ENCODE peak calls at places on chromosome 20, in six cellular contexts. I is GM12891, P is NB4, B is GM12892, U is adrenal gland, E is H54. Y is an unnamed sample.

GRCh38 chr20:58450259-58450658 is 61.2 kb downstream of the VAPB start:
- DNase-seq in I (no peak), P (no peak), B (no peak), U (no peak), E (no peak), Y (no peak)

GRCh38 chr20:48687097-48687800 is 140.6 kb downstream of the PREX1 start:
- DNase-seq in I (no peak), P (peak; percentile 52), B (no peak), U (no peak), E (no peak), Y (no peak)

GRCh38 chr20:5095931-5096330 is 23.8 kb downstream of the PCNA start:
- DNase-seq in I (no peak), P (no peak), B (no peak), U (no peak), E (no peak), Y (no peak)

GRCh38 chr20:11277170-11277569 is 603.4 kb upstream of the JAG1 start:
- DNase-seq in I (no peak), P (no peak), B (no peak), U (no peak), E (no peak), Y (no peak)

GRCh38 chr20:24116611-24117010 is 128.0 kb upstream of the GGTLC1 start:
- DNase-seq in I (no peak), P (no peak), B (no peak), U (no peak), E (no peak), Y (no peak)

GRCh38 chr20:37956099-37956498 is 53.2 kb downstream of the VSTM2L start:
- DNase-seq in I (no peak), P (no peak), B (no peak), U (no peak), E (no peak), Y (no peak)

GRCh38 chr20:19249515-19249914 is 37.1 kb downstream of the SLC24A3 start:
- DNase-seq in I (no peak), P (peak; percentile 80), B (no peak), U (no peak), E (no peak), Y (no peak)

GRCh38 chr20:50821994-50822393 is 27.1 kb downstream of the BCAS4 start:
- DNase-seq in I (no peak), P (no peak), B (no peak), U (no peak), E (no peak), Y (no peak)

GRCh38 chr20:35467339-35468224 is 12.2 kb downstream of the CEP250 start:
- DNase-seq in I (no peak), P (no peak), B (no peak), U (peak; percentile 62), E (peak; percentile 49), Y (peak; percentile 62)

GRCh38 chr20:24448170-24448569 is 21.3 kb upstream of the SYNDIG1 start:
- DNase-seq in I (no peak), P (no peak), B (no peak), U (no peak), E (no peak), Y (no peak)

GRCh38 chr20:62202676-62203377 is 17.3 kb downstream of the HRH3 start:
- DNase-seq in I (no peak), P (no peak), B (no peak), U (no peak), E (no peak), Y (no peak)

GRCh38 chr20:62202083-62202395 is 18.0 kb downstream of the HRH3 start:
- DNase-seq in I (no peak), P (no peak), B (no peak), U (no peak), E (no peak), Y (no peak)

GRCh38 chr20:62200491-62201172 is 17.8 kb downstream of the MTG2 start:
- DNase-seq in I (no peak), P (no peak), B (no peak), U (no peak), E (no peak), Y (no peak)

GRCh38 chr20:62203378-62204030 is 16.6 kb downstream of the HRH3 start:
- DNase-seq in I (no peak), P (no peak), B (no peak), U (no peak), E (no peak), Y (no peak)

DNA sequence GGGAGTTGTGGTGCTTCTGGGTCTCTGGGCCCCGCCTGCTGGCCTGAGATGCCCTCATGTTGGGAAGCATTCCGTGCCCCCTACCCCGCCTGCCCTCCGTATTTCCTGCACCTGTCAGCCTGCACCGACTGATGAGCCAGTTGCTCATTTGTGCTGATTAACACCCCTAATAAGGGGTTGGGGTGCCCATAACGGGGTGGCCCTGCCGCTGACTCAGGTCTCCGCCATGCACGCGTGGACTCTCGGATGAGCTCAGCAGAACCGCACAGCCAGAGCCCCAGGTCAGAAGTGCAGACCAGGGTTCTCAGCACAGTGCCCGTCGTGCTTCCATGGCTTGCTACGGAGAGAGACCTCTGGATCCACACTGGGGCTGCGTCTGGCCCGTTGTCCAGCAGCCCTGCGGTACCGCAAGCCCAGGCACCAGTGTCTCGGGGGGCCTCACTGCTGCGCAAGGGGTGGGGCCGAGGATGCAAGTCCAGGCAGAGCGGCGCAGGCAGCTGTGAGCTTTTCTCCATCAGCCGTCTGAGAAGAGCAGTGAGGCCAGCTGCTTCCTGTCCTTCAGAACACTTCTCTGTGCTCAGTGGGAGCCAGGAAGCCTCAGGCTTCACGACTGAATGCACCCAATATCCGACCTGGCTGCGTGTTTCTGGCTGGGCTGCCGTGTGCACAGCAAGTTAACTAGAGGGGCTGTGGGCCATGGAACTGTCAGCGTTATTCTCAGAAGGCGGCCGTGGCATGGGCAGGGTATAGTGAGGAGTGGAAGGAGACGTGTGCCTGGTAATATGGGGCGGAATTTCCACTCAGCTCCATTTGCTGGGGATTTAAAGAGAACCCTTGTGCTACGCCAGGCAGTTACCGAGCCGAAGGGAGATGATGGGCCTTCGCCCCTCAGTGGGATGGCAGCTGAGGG is 18.6 kb downstream of the MTG2 start:
- DNase-seq in I (peak; percentile 79), P (no peak), B (peak; percentile 70), U (no peak), E (no peak), Y (peak; percentile 25)
- TF ChIP-seq POLR2A in I (no peak), P (no peak), B (no peak), U (no peak), E (no peak), Y (no peak)

GRCh38 chr20:53623454-53624206 is 30.0 kb upstream of the ZNF217 start:
- DNase-seq in I (no peak), P (peak; percentile 87), B (no peak), U (peak; percentile 86), E (peak; percentile 34), Y (peak; percentile 79)
- TF ChIP-seq POLR2A in I (peak; percentile 73), P (peak; percentile 64), B (peak; percentile 66), U (peak; percentile 77), E (peak; percentile 61), Y (peak; percentile 33)

GRCh38 chr20:32018269-32019155 is 8.3 kb downstream of the CCM2L start:
- DNase-seq in I (peak; percentile 57), P (peak; percentile 40), B (peak; percentile 64), U (peak; percentile 52), E (peak; percentile 88), Y (peak; percentile 31)
- TF ChIP-seq POLR2A in I (no peak), P (no peak), B (no peak), U (no peak), E (peak; percentile 23), Y (no peak)

GRCh38 chr20:53080969-53081871 is 109.1 kb downstream of the TSHZ2 start:
- DNase-seq in I (no peak), P (no peak), B (no peak), U (peak; percentile 32), E (peak; percentile 5), Y (no peak)

GRCh38 chr20:53084408-53084997 is 112.3 kb downstream of the TSHZ2 start:
- DNase-seq in I (no peak), P (no peak), B (no peak), U (no peak), E (no peak), Y (no peak)

GRCh38 chr20:53085720-53086119 is 113.6 kb downstream of the TSHZ2 start:
- DNase-seq in I (no peak), P (peak; percentile 60), B (no peak), U (no peak), E (no peak), Y (no peak)

GRCh38 chr20:53081916-53082863 is 110.0 kb downstream of the TSHZ2 start:
- DNase-seq in I (no peak), P (no peak), B (no peak), U (peak; percentile 50), E (no peak), Y (no peak)

DNA sequence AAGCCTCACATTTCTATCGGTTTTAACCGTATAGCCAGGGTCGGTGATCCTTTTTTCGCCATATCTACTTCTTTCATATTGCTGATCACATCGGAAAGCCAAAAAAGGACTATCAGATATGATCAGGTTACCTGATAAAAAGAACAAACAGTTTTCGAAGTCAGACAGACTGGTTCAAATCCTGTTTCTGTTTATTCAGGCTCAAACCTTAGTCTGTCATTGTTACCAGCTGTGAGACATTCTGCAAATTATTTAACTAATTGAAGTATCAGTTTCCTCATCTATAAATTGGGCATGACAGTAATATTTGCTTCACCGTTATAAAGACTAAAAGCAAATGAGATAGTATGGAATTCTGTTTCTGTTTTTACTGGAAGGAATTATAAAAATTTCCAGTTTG is 111.3 kb downstream of the TSHZ2 start:
- DNase-seq in I (no peak), P (no peak), B (no peak), U (no peak), E (no peak), Y (no peak)
- TF ChIP-seq POLR2A in I (no peak), P (no peak), B (no peak), U (no peak), E (no peak), Y (no peak)

GRCh38 chr20:53668981-53669380 is 75.3 kb upstream of the ZNF217 start:
- DNase-seq in I (no peak), P (no peak), B (no peak), U (no peak), E (no peak), Y (no peak)
- TF ChIP-seq POLR2A in I (no peak), P (no peak), B (no peak), U (no peak), E (no peak), Y (no peak)

DNA sequence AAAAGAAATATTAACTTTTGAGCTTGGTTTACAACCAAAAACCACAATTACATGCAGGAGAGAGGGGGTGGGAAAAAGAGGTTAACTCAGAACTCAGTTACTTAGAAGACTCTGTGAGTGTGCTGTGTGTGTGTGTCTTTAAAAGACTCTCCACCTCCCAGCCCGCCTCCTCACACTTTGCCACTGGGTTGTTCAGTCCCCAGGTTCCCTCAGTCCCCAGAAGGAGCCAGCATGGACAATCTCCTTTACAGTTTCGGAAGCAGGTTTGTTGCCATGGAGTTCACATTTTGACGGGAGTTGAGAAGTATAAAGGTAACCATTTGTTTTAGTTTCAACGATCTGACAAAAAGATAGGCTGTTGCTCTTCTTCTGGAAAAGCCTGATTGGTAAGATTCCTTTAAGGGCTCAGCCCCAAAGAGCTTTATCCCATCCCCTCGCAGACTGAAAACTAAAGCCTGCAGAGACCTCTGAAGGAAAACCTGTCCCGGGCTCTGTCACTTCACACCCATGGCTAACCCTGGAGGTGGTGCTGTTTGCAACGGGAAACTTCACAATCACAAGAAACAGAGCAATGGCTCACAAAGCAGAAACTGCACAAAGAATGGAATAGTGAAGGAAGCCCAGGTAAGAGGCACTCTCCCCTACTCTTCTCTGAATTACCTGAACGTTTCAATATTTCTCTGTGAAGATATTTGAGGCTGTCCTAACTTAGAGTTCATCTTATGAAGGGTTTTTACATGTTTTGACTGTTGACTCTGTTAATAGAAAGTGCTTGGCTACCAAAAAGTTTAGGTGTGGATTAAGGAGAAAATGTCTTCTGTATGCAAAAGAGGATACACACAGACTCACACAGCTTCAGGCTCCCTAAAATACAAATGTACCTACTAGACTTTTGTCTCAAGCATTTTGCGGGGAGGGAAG is at the start of gene SPTLC3:
- DNase-seq in I (no peak), P (peak; percentile 14), B (no peak), U (peak; percentile 56), E (no peak), Y (peak; percentile 40)
- TF ChIP-seq POLR2A in I (no peak), P (no peak), B (no peak), U (peak; percentile 52), E (no peak), Y (peak; percentile 22)

Y was measured in ovary.